ENCODE peak calls at places on chromosomes 4 and X, in nine cellular contexts. R is NCI-H1105 treated with DMSO at 0.1 percent for 48 hours, N is astrocyte of the spinal cord, D is OCI-M1, U is astrocyte of the cerebellum, V is cerebellar cortex, X is H7, T is pulmonary artery endothelial cell, I is PC-3. A is an unnamed sample.

GRCh38 chr4:147948336-147948735 is 216.4 kb downstream of the ARHGAP10 start:
- DNase-seq in R (no peak), N (no peak), D (no peak), U (no peak), V (no peak), X (no peak), T (no peak), I (no peak), A (no peak)

GRCh38 chr4:36303430-36304137 is 22.2 kb downstream of the DTHD1 start:
- DNase-seq in R (no peak), N (no peak), D (peak; percentile 80), U (no peak), V (no peak), X (no peak), T (no peak), I (no peak), A (no peak)

GRCh38 chr4:103424853-103425252 is 226.7 kb upstream of the CENPE start:
- DNase-seq in R (peak; percentile 43), N (no peak), D (no peak), U (no peak), V (no peak), X (peak; percentile 2), T (no peak), I (peak; percentile 74), A (no peak)

GRCh38 chrX:136766785-136767103 is 14.0 kb downstream of the ARHGEF6 start:
- DNase-seq in R (no peak), N (no peak), D (peak; percentile 31), U (no peak), V (no peak), X (no peak), T (no peak), I (no peak), A (no peak)

GRCh38 chrX:129956145-129956544 is 26.3 kb upstream of the BCORL1 start:
- DNase-seq in R (no peak), N (no peak), D (no peak), U (no peak), V (no peak), X (no peak), T (no peak), I (no peak), A (no peak)

GRCh38 chr4:153782567-153782966 is 6.3 kb downstream of the SFRP2 start:
- DNase-seq in R (no peak), N (no peak), D (no peak), U (no peak), V (no peak), X (no peak), T (no peak), I (peak; percentile 2), A (no peak)

GRCh38 chr4:105710012-105710600 is 1.5 kb downstream of the GSTCD start:
- DNase-seq in R (no peak), N (no peak), D (no peak), U (no peak), V (no peak), X (no peak), T (no peak), I (no peak), A (no peak)

GRCh38 chr4:52890401-52890791 is 28.3 kb downstream of the RASL11B start:
- DNase-seq in R (no peak), N (no peak), D (no peak), U (no peak), V (no peak), X (no peak), T (no peak), I (no peak), A (no peak)

GRCh38 chr4:37246891-37247290 is 2.3 kb downstream of the NWD2 start:
- DNase-seq in R (peak; percentile 58), N (no peak), D (no peak), U (no peak), V (no peak), X (no peak), T (no peak), I (peak; percentile 20), A (no peak)

GRCh38 chr4:81454498-81454897 is 17.2 kb downstream of the RASGEF1B start:
- DNase-seq in R (no peak), N (no peak), D (no peak), U (no peak), V (no peak), X (no peak), T (no peak), I (peak; percentile 71), A (no peak)

GRCh38 chrX:154046262-154046771 is 26.6 kb upstream of the IRAK1 start:
- DNase-seq in R (no peak), N (peak; percentile 79), D (no peak), U (peak; percentile 70), V (no peak), X (no peak), T (peak; percentile 71), I (no peak), A (no peak)

GRCh38 chr4:37890501-37891220 is at the start of gene TBC1D1:
- DNase-seq in R (peak; percentile 40), N (no peak), D (peak; percentile 17), U (no peak), V (peak; percentile 62), X (peak; percentile 77), T (no peak), I (peak; percentile 24), A (no peak)

GRCh38 chr4:46648088-46648744 is 258.3 kb upstream of the GABRA2 start:
- DNase-seq in R (peak; percentile 22), N (peak; percentile 1), D (peak; percentile 43), U (peak; percentile 3), V (peak; percentile 16), X (peak; percentile 35), T (no peak), I (peak; percentile 64), A (peak; percentile 37)